ENCODE peak calls at places on chromosomes 7 and 10, in six cellular contexts. O is effector memory CD4-positive, alpha-beta T cell; B is IMR-90; H is CD8-positive, alpha-beta T cell; E is tibial nerve; F is heart right ventricle. M is an unnamed sample.

GRCh38 chr7:2641406-2642393 is 9.9 kb downstream of the TTYH3 start:
- DNase-seq in O (no peak), B (peak; percentile 97), H (no peak), E (peak; percentile 81), F (peak; percentile 92), M (no peak)

GRCh38 chr10:48845512-48845911 is 94.1 kb downstream of the LRRC18 start:
- DNase-seq in O (no peak), B (no peak), H (no peak), E (no peak), F (no peak), M (no peak)

GRCh38 chr7:13882051-13882450 is 107.4 kb downstream of the ETV1 start:
- DNase-seq in O (no peak), B (no peak), H (no peak), E (no peak), F (no peak), M (no peak)

GRCh38 chr10:63537511-63537910 is 16.3 kb downstream of the REEP3 start:
- DNase-seq in O (no peak), B (no peak), H (no peak), E (no peak), F (no peak), M (no peak)

GRCh38 chr10:22285130-22285529 is 31.1 kb upstream of the COMMD3 start:
- DNase-seq in O (no peak), B (no peak), H (no peak), E (no peak), F (peak; percentile 20), M (no peak)

GRCh38 chr7:11261470-11261869 is 287.8 kb downstream of the PHF14 start:
- DNase-seq in O (no peak), B (no peak), H (no peak), E (no peak), F (no peak), M (no peak)

GRCh38 chr7:29988391-29989256 is 977 bp downstream of the SCRN1 start:
- DNase-seq in O (no peak), B (peak; percentile 73), H (peak; percentile 63), E (peak; percentile 25), F (peak; percentile 59), M (peak; percentile 38)

GRCh38 chr7:75639071-75639892 is 99.5 kb downstream of the HIP1 start:
- DNase-seq in O (peak; percentile 12), B (peak; percentile 22), H (peak; percentile 64), E (peak; percentile 38), F (peak; percentile 62), M (peak; percentile 42)

GRCh38 chr10:46992794-46993552 is 81.7 kb downstream of the PTPN20 start:
- DNase-seq in O (no peak), B (peak; percentile 50), H (no peak), E (peak; percentile 43), F (peak; percentile 29), M (no peak)
- H3K4me3 ChIP-seq in O (no peak overlapping the region), B (no peak overlapping the region), H (no peak overlapping the region), E (no peak overlapping the region), F (no peak overlapping the region), M (no peak overlapping the region)

GRCh38 chr10:29353887-29354561 is 65.2 kb downstream of the LYZL1 start:
- DNase-seq in O (no peak), B (no peak), H (no peak), E (no peak), F (no peak), M (no peak)
- H3K27ac ChIP-seq in O (no peak overlapping the region), B (no peak overlapping the region), H (no peak overlapping the region), E (peak overlapping the region; percentile 40), F (no peak overlapping the region), M (no peak overlapping the region)

GRCh38 chr7:70764004-70764691 is 367.8 kb upstream of the GALNT17 start:
- DNase-seq in O (no peak), B (no peak), H (no peak), E (no peak), F (no peak), M (peak; percentile 58)

GRCh38 chr7:70765651-70766050 is 366.3 kb upstream of the GALNT17 start:
- DNase-seq in O (no peak), B (no peak), H (no peak), E (no peak), F (no peak), M (no peak)

GRCh38 chr7:70762697-70763096 is 369.2 kb upstream of the GALNT17 start:
- DNase-seq in O (no peak), B (no peak), H (no peak), E (no peak), F (no peak), M (no peak)

GRCh38 chr7:70764701-70765208 is 367.2 kb upstream of the GALNT17 start:
- DNase-seq in O (no peak), B (no peak), H (no peak), E (no peak), F (no peak), M (no peak)

GRCh38 chr7:70761711-70762328 is 370.1 kb upstream of the GALNT17 start:
- DNase-seq in O (no peak), B (no peak), H (no peak), E (no peak), F (no peak), M (no peak)
- H3K4me1 ChIP-seq in O (peaks cover 4% of the 10 kb centered on the region), B (no peaks in the 10 kb centered on the region), H (no peaks in the 10 kb centered on the region), E (no peaks in the 10 kb centered on the region), F (no peaks in the 10 kb centered on the region), M (peaks cover 5% of the 10 kb centered on the region)

DNA sequence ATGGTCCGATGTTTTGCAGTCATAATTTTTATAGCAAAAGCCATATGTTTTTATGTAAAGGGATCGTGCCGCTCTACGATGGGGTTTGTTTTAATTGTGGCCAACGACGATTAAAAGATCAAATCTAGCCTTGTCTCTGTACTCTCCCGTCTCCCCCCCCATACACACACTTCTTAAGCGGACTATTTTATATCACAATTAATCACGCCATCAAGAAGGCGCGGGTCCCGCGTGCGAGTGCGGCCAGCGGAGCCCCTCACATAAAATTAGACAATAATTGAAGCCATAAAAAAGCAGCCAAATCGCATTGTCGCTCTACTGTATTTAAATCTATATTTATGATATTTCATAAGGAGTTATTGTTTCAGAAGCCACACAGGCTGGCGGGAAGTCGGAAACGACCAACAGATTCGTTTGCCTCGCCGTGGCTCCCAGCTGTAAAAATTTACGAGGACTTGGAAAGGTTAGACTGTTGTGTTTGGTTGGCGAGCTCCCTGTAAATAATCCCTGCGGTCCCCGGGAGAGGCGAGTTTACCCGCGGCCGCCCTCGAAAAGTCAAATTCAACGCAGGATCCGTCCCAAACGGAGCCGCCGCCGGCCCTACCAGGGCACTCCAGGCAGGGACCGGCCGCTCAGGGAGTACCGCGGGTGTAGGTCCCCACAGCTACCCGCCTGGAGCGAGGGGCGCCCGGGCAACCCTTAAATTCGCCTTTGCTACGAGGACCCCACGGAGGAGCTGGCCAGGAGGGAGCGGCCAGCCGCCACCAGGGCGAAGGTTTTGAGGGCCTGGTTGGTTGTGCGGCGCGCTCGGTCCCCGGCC is 528 bp upstream of the HOXA9 start:
- DNase-seq in O (no peak), B (no peak), H (no peak), E (peak; percentile 66), F (no peak), M (no peak)
- H3K4me3 ChIP-seq in O (no peak overlapping the region), B (peak overlapping the region; percentile 44), H (no peak overlapping the region), E (peak overlapping the region; percentile 74), F (no peak overlapping the region), M (no peak overlapping the region)

DNA sequence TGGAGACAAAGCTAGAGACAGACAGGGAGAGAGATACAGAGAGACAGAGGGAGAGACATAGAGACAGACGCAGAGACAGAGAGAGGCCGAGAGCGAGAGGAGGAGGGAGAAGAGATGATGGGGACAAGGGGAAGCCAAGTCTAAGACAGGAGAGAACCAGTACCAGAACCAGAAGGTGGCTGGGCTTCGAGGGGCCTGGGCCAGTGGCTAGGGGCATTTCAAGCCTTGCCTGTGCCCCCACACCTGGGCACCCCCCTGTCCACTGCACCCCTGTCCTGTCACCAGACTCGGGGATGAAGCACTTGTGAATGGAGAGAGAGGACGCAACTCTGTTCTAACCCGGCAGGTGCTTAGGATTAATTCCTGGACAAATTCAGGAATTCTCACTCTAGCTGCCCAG is 157.1 kb downstream of the WDR37 start:
- DNase-seq in O (no peak), B (no peak), H (peak; percentile 25), E (no peak), F (no peak), M (no peak)
- H3K27ac ChIP-seq in O (no peak overlapping the region), B (no peak overlapping the region), H (no peak overlapping the region), E (no peak overlapping the region), F (no peak overlapping the region), M (no peak overlapping the region)

DNA sequence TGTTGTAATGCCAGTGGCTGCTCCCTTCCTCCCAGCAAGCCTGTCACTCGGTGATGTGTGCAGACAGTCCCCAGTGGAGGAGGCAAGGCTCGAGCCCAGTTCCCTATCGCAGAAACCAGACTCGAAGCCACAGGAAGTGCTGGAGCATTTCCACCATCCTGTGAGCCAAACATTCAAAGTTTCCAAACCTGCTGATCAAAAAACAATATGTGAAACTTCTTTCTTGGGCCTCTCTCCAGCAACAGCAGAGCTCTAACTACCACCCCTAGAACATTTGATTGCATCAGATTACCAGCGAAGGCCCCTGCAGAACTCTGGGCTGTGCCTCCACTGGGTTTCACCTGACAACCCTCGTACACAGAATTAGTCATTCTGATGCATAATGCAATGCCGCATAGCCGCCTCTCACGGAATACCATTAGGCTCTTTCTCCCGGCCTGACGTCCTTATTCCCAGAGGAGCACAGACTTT is 94.0 kb downstream of the ELMO1 start:
- DNase-seq in O (no peak), B (no peak), H (no peak), E (peak; percentile 89), F (peak; percentile 74), M (no peak)
- H3K4me1 ChIP-seq in O (peaks cover 19% of the 10 kb centered on the region), B (no peaks in the 10 kb centered on the region), H (peaks cover 28% of the 10 kb centered on the region), E (no peaks in the 10 kb centered on the region), F (peaks cover 92% of the 10 kb centered on the region), M (peaks cover 80% of the 10 kb centered on the region)

DNA sequence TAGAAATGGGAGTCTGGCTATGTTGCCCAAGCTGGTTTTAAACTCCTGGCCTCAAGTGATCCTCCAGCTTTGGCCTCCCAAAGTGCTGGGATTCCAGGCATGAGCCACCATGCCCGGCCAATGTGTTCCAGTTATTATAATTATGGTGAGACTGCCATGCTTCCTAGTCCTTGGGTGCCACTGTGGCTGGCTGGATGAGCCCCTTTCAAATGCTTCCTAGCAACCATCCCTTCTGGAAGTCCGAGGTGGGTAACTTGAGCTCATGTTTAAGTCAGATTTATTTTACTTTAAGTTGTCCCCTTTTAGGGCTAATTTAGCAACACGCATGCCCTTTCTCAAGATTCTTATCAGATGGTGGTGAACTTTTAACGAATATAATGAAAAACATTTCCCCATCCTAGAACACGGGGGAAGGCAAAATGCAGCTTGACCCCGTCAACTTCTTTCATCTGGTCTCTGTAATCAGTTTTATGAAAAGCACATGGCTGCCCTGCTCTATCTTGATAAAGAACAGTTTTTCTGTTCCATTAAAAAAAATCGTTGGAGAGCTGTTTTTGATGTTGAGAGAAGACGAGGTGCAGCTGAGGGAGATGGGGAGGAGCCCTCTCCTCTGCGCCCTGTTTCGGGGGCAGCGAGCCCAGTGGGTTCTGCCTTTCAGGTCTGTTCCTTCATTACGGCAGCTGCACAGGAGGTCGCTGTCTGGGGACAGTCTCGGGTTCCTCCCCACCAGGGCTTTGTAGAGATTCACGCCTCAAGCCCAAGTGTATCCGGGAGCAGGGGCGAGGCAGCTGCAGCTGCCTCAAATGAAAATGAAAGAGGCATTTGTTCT is 61.0 kb upstream of the MKI67 start:
- DNase-seq in O (no peak), B (no peak), H (peak; percentile 76), E (no peak), F (no peak), M (peak; percentile 24)
- H3K4me3 ChIP-seq in O (peak overlapping the region; percentile 51), B (no peak overlapping the region), H (peak overlapping the region; percentile 49), E (peak overlapping the region; percentile 23), F (no peak overlapping the region), M (peak overlapping the region; percentile 46)

M was measured in CD4-positive, alpha-beta memory T cell.